ENCODE peak calls at places on chromosome 1, in eight cellular contexts. One of them, this sample, is unnamed.

GRCh38 chr1:218741852-218742251 is 396.7 kb downstream of the TGFB2 start:
- DNase-seq in HTR-8/SVneo: no peak
- DNase-seq in bronchial epithelial cell: no peak
- DNase-seq in K562: no peak
- DNase-seq in NB4: no peak
- DNase-seq in A549: no peak
- DNase-seq in GM23248: no peak
- DNase-seq in RWPE1: no peak
- DNase-seq in this sample: no peak

GRCh38 chr1:46246548-46247432 is 773 bp upstream of the RAD54L start:
- DNase-seq in HTR-8/SVneo: peak
- DNase-seq in bronchial epithelial cell: no peak
- DNase-seq in K562: peak
- DNase-seq in NB4: peak
- DNase-seq in A549: no peak
- DNase-seq in GM23248: peak
- DNase-seq in RWPE1: peak
- DNase-seq in this sample: peak

GRCh38 chr1:48246727-48247126 is 24.2 kb downstream of the SLC5A9 start:
- DNase-seq in HTR-8/SVneo: no peak
- DNase-seq in bronchial epithelial cell: peak
- DNase-seq in K562: no peak
- DNase-seq in NB4: no peak
- DNase-seq in A549: no peak
- DNase-seq in GM23248: no peak
- DNase-seq in RWPE1: no peak
- DNase-seq in this sample: peak

GRCh38 chr1:229229721-229230135 is 41.2 kb upstream of the RAB4A start:
- DNase-seq in HTR-8/SVneo: no peak
- DNase-seq in bronchial epithelial cell: no peak
- DNase-seq in K562: no peak
- DNase-seq in NB4: peak
- DNase-seq in A549: no peak
- DNase-seq in GM23248: peak
- DNase-seq in RWPE1: no peak
- DNase-seq in this sample: no peak

GRCh38 chr1:43329995-43330751 is 7.4 kb upstream of the MPL start:
- DNase-seq in HTR-8/SVneo: peak
- DNase-seq in bronchial epithelial cell: peak
- DNase-seq in K562: peak
- DNase-seq in NB4: peak
- DNase-seq in A549: no peak
- DNase-seq in GM23248: peak
- DNase-seq in RWPE1: peak
- DNase-seq in this sample: peak

GRCh38 chr1:108644984-108645383 is 15.9 kb downstream of the HENMT1 start:
- DNase-seq in HTR-8/SVneo: no peak
- DNase-seq in bronchial epithelial cell: no peak
- DNase-seq in K562: no peak
- DNase-seq in NB4: no peak
- DNase-seq in A549: no peak
- DNase-seq in GM23248: no peak
- DNase-seq in RWPE1: no peak
- DNase-seq in this sample: no peak

GRCh38 chr1:209104646-209105045 is 478.9 kb upstream of the CAMK1G start:
- DNase-seq in HTR-8/SVneo: no peak
- DNase-seq in bronchial epithelial cell: no peak
- DNase-seq in K562: no peak
- DNase-seq in NB4: no peak
- DNase-seq in A549: no peak
- DNase-seq in GM23248: no peak
- DNase-seq in RWPE1: no peak
- DNase-seq in this sample: no peak

GRCh38 chr1:145886811-145887210 is 1.1 kb upstream of the ANKRD35 start:
- DNase-seq in HTR-8/SVneo: no peak
- DNase-seq in bronchial epithelial cell: no peak
- DNase-seq in K562: no peak
- DNase-seq in NB4: no peak
- DNase-seq in A549: no peak
- DNase-seq in GM23248: no peak
- DNase-seq in RWPE1: no peak
- DNase-seq in this sample: no peak